ENCODE peak calls at places on chromosome 10, in seven cellular contexts. A, C, X, L, P, B and O are unnamed samples.

GRCh38 chr10:108112218-108112617 is 947.7 kb upstream of the SORCS1 start:
- DNase-seq in A (no peak), C (no peak), X (no peak), L (no peak), P (peak), B (peak), O (no peak)

GRCh38 chr10:80407836-80408197 is 534 bp upstream of the PRXL2A start:
- DNase-seq in A (peak), C (no peak), X (no peak), L (peak), P (no peak), B (no peak), O (no peak)

GRCh38 chr10:93219347-93219746 is 145.7 kb downstream of the CYP26A1 start:
- DNase-seq in A (no peak), C (no peak), X (no peak), L (no peak), P (no peak), B (no peak), O (no peak)

GRCh38 chr10:48880016-48880705 is 59.5 kb downstream of the LRRC18 start:
- DNase-seq in A (no peak), C (no peak), X (no peak), L (no peak), P (no peak), B (no peak), O (no peak)

GRCh38 chr10:14775656-14776055 is 959 bp upstream of the FAM107B start:
- DNase-seq in A (no peak), C (no peak), X (no peak), L (peak), P (no peak), B (no peak), O (no peak)

GRCh38 chr10:31864834-31865518 is 63.7 kb downstream of the ARHGAP12 start:
- DNase-seq in A (no peak), C (no peak), X (no peak), L (no peak), P (no peak), B (peak), O (no peak)

GRCh38 chr10:69800109-69800508 is 1.6 kb upstream of the COL13A1 start:
- DNase-seq in A (peak), C (no peak), X (no peak), L (no peak), P (peak), B (peak), O (peak)

GRCh38 chr10:19832624-19833507 is 16.6 kb downstream of the PLXDC2 start:
- DNase-seq in A (no peak), C (no peak), X (no peak), L (no peak), P (no peak), B (no peak), O (no peak)

GRCh38 chr10:35639651-35640311 is 2.3 kb downstream of the FZD8 start:
- DNase-seq in A (no peak), C (no peak), X (no peak), L (peak), P (no peak), B (peak), O (no peak)

GRCh38 chr10:43685744-43686143 is 37.1 kb upstream of the ZNF32 start:
- DNase-seq in A (no peak), C (no peak), X (no peak), L (no peak), P (no peak), B (no peak), O (no peak)

GRCh38 chr10:78222096-78222790 is 188.6 kb downstream of the RPS24 start:
- DNase-seq in A (no peak), C (no peak), X (no peak), L (no peak), P (no peak), B (no peak), O (no peak)

GRCh38 chr10:24851595-24851994 is 100.8 kb downstream of the PRTFDC1 start:
- DNase-seq in A (no peak), C (no peak), X (no peak), L (peak), P (no peak), B (peak), O (no peak)

GRCh38 chr10:1869861-1870260 is 132.5 kb upstream of the ADARB2 start:
- DNase-seq in A (no peak), C (no peak), X (no peak), L (no peak), P (no peak), B (no peak), O (no peak)

GRCh38 chr10:132272061-132272766 is 35.5 kb downstream of the STK32C start:
- DNase-seq in A (no peak), C (peak), X (no peak), L (no peak), P (no peak), B (peak), O (no peak)

GRCh38 chr10:30300728-30301127 is 48.4 kb downstream of the MTPAP start:
- DNase-seq in A (no peak), C (no peak), X (no peak), L (no peak), P (no peak), B (no peak), O (no peak)

GRCh38 chr10:44809652-44810051 is 101.5 kb upstream of the TMEM72 start:
- DNase-seq in A (no peak), C (no peak), X (no peak), L (no peak), P (no peak), B (peak), O (no peak)

GRCh38 chr10:59372543-59372942 is 10.2 kb upstream of the FAM13C start:
- DNase-seq in A (no peak), C (no peak), X (no peak), L (no peak), P (no peak), B (peak), O (no peak)

GRCh38 chr10:113605207-113605606 is 52.4 kb downstream of the HABP2 start:
- DNase-seq in A (no peak), C (no peak), X (no peak), L (no peak), P (no peak), B (no peak), O (no peak)

GRCh38 chr10:88108115-88108610 is 244.7 kb downstream of the PTEN start:
- DNase-seq in A (no peak), C (no peak), X (peak), L (no peak), P (peak), B (no peak), O (no peak)

GRCh38 chr10:28722065-28722803 is 44.9 kb downstream of the BAMBI start:
- DNase-seq in A (peak), C (no peak), X (no peak), L (peak), P (no peak), B (peak), O (no peak)

GRCh38 chr10:6148251-6148691 is 54.5 kb upstream of the PFKFB3 start:
- DNase-seq in A (no peak), C (no peak), X (peak), L (no peak), P (no peak), B (no peak), O (no peak)

GRCh38 chr10:130230036-130230435 is 93.8 kb downstream of the GLRX3 start:
- DNase-seq in A (no peak), C (no peak), X (no peak), L (no peak), P (no peak), B (no peak), O (no peak)

GRCh38 chr10:123475466-123475865 is 190.7 kb upstream of the GPR26 start:
- DNase-seq in A (no peak), C (no peak), X (no peak), L (no peak), P (no peak), B (no peak), O (no peak)

GRCh38 chr10:77810446-77811335 is 115.9 kb downstream of the DLG5 start:
- DNase-seq in A (no peak), C (no peak), X (no peak), L (no peak), P (no peak), B (no peak), O (no peak)

GRCh38 chr10:115654961-115655360 is 561.8 kb downstream of the ATRNL1 start:
- DNase-seq in A (no peak), C (no peak), X (no peak), L (no peak), P (no peak), B (no peak), O (no peak)

GRCh38 chr10:11626071-11626470 is 14.6 kb upstream of the USP6NL start:
- DNase-seq in A (no peak), C (no peak), X (no peak), L (no peak), P (no peak), B (no peak), O (no peak)

GRCh38 chr10:119653209-119653608 is 2.0 kb downstream of the BAG3 start:
- DNase-seq in A (no peak), C (no peak), X (no peak), L (no peak), P (no peak), B (no peak), O (no peak)

GRCh38 chr10:77296534-77297369 is 340.9 kb downstream of the KCNMA1 start:
- DNase-seq in A (no peak), C (no peak), X (no peak), L (no peak), P (no peak), B (no peak), O (no peak)

GRCh38 chr10:80497187-80498038 is 40.3 kb upstream of the SH2D4B start:
- DNase-seq in A (no peak), C (no peak), X (no peak), L (no peak), P (no peak), B (peak), O (no peak)

GRCh38 chr10:84571146-84571545 is 242.8 kb downstream of the CCSER2 start:
- DNase-seq in A (no peak), C (no peak), X (no peak), L (no peak), P (no peak), B (no peak), O (no peak)

GRCh38 chr10:69506834-69507643 is 55.8 kb downstream of the TSPAN15 start:
- DNase-seq in A (no peak), C (no peak), X (no peak), L (no peak), P (no peak), B (no peak), O (no peak)

GRCh38 chr10:123640016-123640535 is 26.1 kb upstream of the GPR26 start:
- DNase-seq in A (no peak), C (no peak), X (no peak), L (no peak), P (no peak), B (no peak), O (no peak)

GRCh38 chr10:92845926-92846325 is 2.4 kb upstream of the EXOC6 start:
- DNase-seq in A (no peak), C (no peak), X (peak), L (no peak), P (no peak), B (no peak), O (no peak)

GRCh38 chr10:75062191-75062849 is 49.1 kb upstream of the SAMD8 start:
- DNase-seq in A (no peak), C (peak), X (no peak), L (no peak), P (no peak), B (peak), O (no peak)